ENCODE peak calls at places on chromosomes 11 and 22, in seven cellular contexts. E, O, Z, C, U, X and Y are unnamed samples.
A peak's percentile ranks its signal among the peaks of the same experiment; 100 is the strongest.

GRCh38 chr22:22076361-22076760 is 93.8 kb upstream of the TOP3B start:
- DNase-seq in E (no peak), O (no peak), Z (no peak), C (no peak), U (no peak), X (no peak), Y (no peak)

GRCh38 chr11:1827095-1827797 is 7.5 kb upstream of the SYT8 start:
- DNase-seq in E (peak; percentile 66), O (peak; percentile 74), Z (peak; percentile 79), C (no peak), U (peak; percentile 90), X (no peak), Y (peak; percentile 83)

GRCh38 chr11:43376065-43376464 is 17.3 kb downstream of the TTC17 start:
- DNase-seq in E (no peak), O (peak; percentile 18), Z (no peak), C (no peak), U (no peak), X (no peak), Y (no peak)

GRCh38 chr11:130874955-130875531 is 41.2 kb downstream of the SNX19 start:
- DNase-seq in E (no peak), O (no peak), Z (no peak), C (no peak), U (no peak), X (no peak), Y (no peak)

GRCh38 chr11:63536669-63537292 is at the start of gene PLAAT4:
- DNase-seq in E (peak; percentile 53), O (peak; percentile 73), Z (no peak), C (peak; percentile 68), U (peak; percentile 54), X (no peak), Y (peak; percentile 81)

GRCh38 chr11:34565417-34566208 is 52.0 kb upstream of the ELF5 start:
- DNase-seq in E (no peak), O (no peak), Z (no peak), C (peak; percentile 35), U (no peak), X (no peak), Y (no peak)

GRCh38 chr11:95897731-95898130 is 26.2 kb downstream of the MTMR2 start:
- DNase-seq in E (peak; percentile 40), O (peak; percentile 67), Z (no peak), C (no peak), U (no peak), X (no peak), Y (peak; percentile 67)

GRCh38 chr11:105610796-105611361 is 1.0 kb downstream of the GRIA4 start:
- DNase-seq in E (no peak), O (no peak), Z (no peak), C (no peak), U (no peak), X (no peak), Y (peak; percentile 13)

GRCh38 chr11:492416-493226 is 14.4 kb downstream of the RNH1 start:
- DNase-seq in E (no peak), O (no peak), Z (no peak), C (no peak), U (no peak), X (no peak), Y (no peak)

GRCh38 chr11:15227011-15227410 is 112.3 kb downstream of the INSC start:
- DNase-seq in E (no peak), O (no peak), Z (no peak), C (no peak), U (no peak), X (no peak), Y (no peak)

GRCh38 chr11:68687986-68688385 is 3.6 kb downstream of the GAL start:
- DNase-seq in E (no peak), O (no peak), Z (no peak), C (no peak), U (no peak), X (no peak), Y (no peak)

GRCh38 chr22:47616396-47617020 is 854.1 kb downstream of the TBC1D22A start:
- DNase-seq in E (no peak), O (no peak), Z (no peak), C (no peak), U (peak; percentile 14), X (no peak), Y (no peak)

GRCh38 chr22:45802074-45802473 is 130.4 kb downstream of the ATXN10 start:
- DNase-seq in E (no peak), O (no peak), Z (no peak), C (no peak), U (no peak), X (no peak), Y (no peak)

GRCh38 chr11:10118830-10119229 is 175.2 kb downstream of the SBF2 start:
- DNase-seq in E (no peak), O (no peak), Z (no peak), C (no peak), U (no peak), X (no peak), Y (no peak)

GRCh38 chr11:128397362-128397761 is 190.0 kb downstream of the ETS1 start:
- DNase-seq in E (no peak), O (no peak), Z (no peak), C (no peak), U (no peak), X (no peak), Y (no peak)

GRCh38 chr11:78961938-78962701 is 387.5 kb upstream of the NARS2 start:
- DNase-seq in E (peak; percentile 18), O (peak; percentile 69), Z (no peak), C (peak; percentile 9), U (no peak), X (no peak), Y (peak; percentile 71)

GRCh38 chr11:35911616-35912165 is 32.2 kb upstream of the LDLRAD3 start:
- DNase-seq in E (no peak), O (no peak), Z (no peak), C (peak; percentile 44), U (no peak), X (no peak), Y (no peak)

GRCh38 chr22:27372969-27373670 is 428.4 kb downstream of the MN1 start:
- DNase-seq in E (peak; percentile 18), O (no peak), Z (peak; percentile 70), C (peak; percentile 1), U (peak; percentile 65), X (no peak), Y (no peak)
- TF ChIP-seq CTCF in E (peak; percentile 17), O (no peak), Z (peak; percentile 15), C (no peak), U (no peak), X (no peak), Y (no peak)

GRCh38 chr11:111574373-111575230 is 27.6 kb upstream of the SIK2 start:
- DNase-seq in E (no peak), O (no peak), Z (no peak), C (no peak), U (no peak), X (no peak), Y (no peak)
- H3K4me3 ChIP-seq in E (no peak overlapping the region), O (peak overlapping the region; percentile 38), Z (peak overlapping the region; percentile 32), C (peak overlapping the region; percentile 26), U (peak overlapping the region; percentile 12), X (no peak overlapping the region), Y (no peak overlapping the region)

GRCh38 chr11:6474423-6474792 is 667 bp upstream of the TRIM3 start:
- DNase-seq in E (no peak), O (no peak), Z (no peak), C (no peak), U (no peak), X (no peak), Y (no peak)

GRCh38 chr11:6476571-6476970 is 2.8 kb upstream of the TRIM3 start:
- DNase-seq in E (no peak), O (no peak), Z (no peak), C (no peak), U (no peak), X (no peak), Y (no peak)

GRCh38 chr11:6473481-6474422 is at the start of gene TRIM3:
- DNase-seq in E (peak; percentile 85), O (peak; percentile 84), Z (peak; percentile 95), C (peak; percentile 82), U (peak; percentile 95), X (peak; percentile 89), Y (peak; percentile 91)

GRCh38 chr11:6474806-6475500 is 1.2 kb upstream of the TRIM3 start:
- DNase-seq in E (no peak), O (no peak), Z (no peak), C (no peak), U (no peak), X (no peak), Y (no peak)

GRCh38 chr11:6475936-6476335 is 2.2 kb upstream of the TRIM3 start:
- DNase-seq in E (no peak), O (no peak), Z (no peak), C (no peak), U (peak; percentile 72), X (no peak), Y (no peak)
- TF ChIP-seq CTCF in E (no peak), O (no peak), Z (no peak), C (no peak), U (peak; percentile 16), X (no peak), Y (no peak)

GRCh38 chr11:64743591-64744543 is at the start of gene RASGRP2:
- DNase-seq in E (no peak), O (no peak), Z (peak; percentile 90), C (peak; percentile 67), U (peak; percentile 74), X (peak; percentile 49), Y (no peak)

GRCh38 chr11:64742087-64742939 is 1.6 kb downstream of the RASGRP2 start:
- DNase-seq in E (no peak), O (no peak), Z (no peak), C (peak; percentile 45), U (no peak), X (no peak), Y (no peak)

GRCh38 chr11:64744544-64745218 is 739 bp upstream of the RASGRP2 start:
- DNase-seq in E (no peak), O (no peak), Z (no peak), C (no peak), U (no peak), X (no peak), Y (no peak)

GRCh38 chr11:64741393-64742086 is 2.4 kb downstream of the RASGRP2 start:
- DNase-seq in E (no peak), O (no peak), Z (no peak), C (no peak), U (no peak), X (no peak), Y (no peak)

DNA sequence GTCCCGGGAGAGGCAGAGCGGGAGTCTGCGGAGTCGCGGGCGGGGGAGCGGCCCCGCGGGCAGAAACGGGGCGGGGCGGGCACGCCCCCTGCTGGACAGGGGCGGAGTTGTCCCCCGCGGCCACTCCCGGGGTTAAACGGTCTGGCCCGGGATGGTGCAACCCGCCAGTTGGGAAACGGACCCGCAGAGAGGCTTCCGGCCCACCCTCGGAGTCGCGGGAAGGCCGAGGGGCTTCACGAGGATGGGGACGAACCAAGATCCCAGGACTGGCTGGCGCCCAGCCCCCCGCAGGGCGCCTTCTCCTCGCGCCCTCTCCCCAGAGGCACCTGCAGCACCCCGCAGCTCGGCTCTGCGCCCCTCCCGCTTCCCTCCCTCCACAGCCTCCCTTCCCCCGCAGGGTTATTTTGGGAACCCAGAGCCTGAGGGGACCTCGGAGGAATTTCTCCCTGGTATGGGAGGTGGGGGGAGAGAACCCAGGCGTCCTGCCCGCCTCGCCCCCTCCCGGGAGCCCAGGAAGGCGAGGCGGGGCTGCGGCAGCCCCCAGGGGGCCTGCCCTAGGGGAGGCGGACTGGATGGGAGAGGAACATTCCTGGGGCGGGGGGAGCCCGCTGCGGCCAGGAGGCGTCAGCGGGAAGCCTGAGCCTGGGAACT is 877 bp downstream of the RASGRP2 start:
- DNase-seq in E (no peak), O (no peak), Z (peak; percentile 87), C (peak; percentile 60), U (peak; percentile 79), X (no peak), Y (no peak)
- H3K4me3 ChIP-seq in E (no peak overlapping the region), O (peak overlapping the region; percentile 56), Z (peak overlapping the region; percentile 76), C (peak overlapping the region; percentile 48), U (peak overlapping the region; percentile 62), X (peak overlapping the region; percentile 18), Y (no peak overlapping the region)